ENCODE peak calls at places on chromosomes 3 and 15, in nine cellular contexts. H is kidney epithelial cell; L is GM18507; Z is stimulated activated CD4-positive, alpha-beta T cell treated with anti-CD3 and anti-CD28 coated beads, Interleukin-15, amount 100 ng/mL, for 1 hour; F is pancreas; C is type B pancreatic cell; U is EL; N is activated CD4-positive, alpha-beta T cell treated with anti-CD3 and anti-CD28 coated beads for 1 hour; I is progenitor cell of endocrine pancreas. Q is an unnamed sample.

GRCh38 chr3:16134173-16134928 is 40.1 kb upstream of the GALNT15 start:
- DNase-seq in H (no peak), L (no peak), Z (no peak), F (no peak), C (no peak), U (no peak), N (no peak), I (no peak), Q (no peak)

GRCh38 chr3:81497565-81497964 is 263.9 kb downstream of the GBE1 start:
- DNase-seq in H (no peak), L (no peak), Z (no peak), F (no peak), C (no peak), U (no peak), N (no peak), I (no peak), Q (no peak)

GRCh38 chr3:178629430-178630178 is 93.4 kb downstream of the KCNMB2 start:
- DNase-seq in H (no peak), L (no peak), Z (no peak), F (no peak), C (no peak), U (no peak), N (no peak), I (no peak), Q (no peak)

GRCh38 chr15:90592144-90592887 is 62.6 kb downstream of the CRTC3 start:
- DNase-seq in H (peak; percentile 14), L (no peak), Z (no peak), F (no peak), C (no peak), U (peak; percentile 76), N (no peak), I (no peak), Q (no peak)

GRCh38 chr3:53668872-53669271 is 174.5 kb downstream of the CACNA1D start:
- DNase-seq in H (no peak), L (no peak), Z (no peak), F (no peak), C (no peak), U (no peak), N (no peak), I (no peak), Q (no peak)

GRCh38 chr3:158672293-158673176 is at the start of gene LXN:
- DNase-seq in H (peak; percentile 73), L (peak; percentile 78), Z (peak; percentile 60), F (peak; percentile 88), C (peak; percentile 84), U (peak; percentile 89), N (peak; percentile 62), I (peak; percentile 79), Q (peak; percentile 74)

GRCh38 chr3:147419062-147419701 is 10.0 kb downstream of the ZIC1 start:
- DNase-seq in H (no peak), L (no peak), Z (no peak), F (no peak), C (peak; percentile 90), U (no peak), N (no peak), I (no peak), Q (no peak)

GRCh38 chr3:40602778-40603385 is 78.1 kb downstream of the ZNF621 start:
- DNase-seq in H (no peak), L (no peak), Z (no peak), F (no peak), C (no peak), U (no peak), N (no peak), I (no peak), Q (no peak)

GRCh38 chr3:69384379-69384778 is 1.5 kb downstream of the FRMD4B start:
- DNase-seq in H (no peak), L (no peak), Z (no peak), F (no peak), C (no peak), U (no peak), N (no peak), I (no peak), Q (no peak)

GRCh38 chr15:78243491-78243941 is 9.2 kb upstream of the ACSBG1 start:
- DNase-seq in H (no peak), L (no peak), Z (no peak), F (peak; percentile 75), C (no peak), U (no peak), N (no peak), I (no peak), Q (no peak)

GRCh38 chr3:113270096-113270495 is 58.7 kb downstream of the BOC start:
- DNase-seq in H (no peak), L (no peak), Z (no peak), F (no peak), C (no peak), U (no peak), N (no peak), I (no peak), Q (no peak)

GRCh38 chr3:175381685-175382084 is 522.6 kb downstream of the NAALADL2 start:
- DNase-seq in H (no peak), L (no peak), Z (no peak), F (no peak), C (no peak), U (no peak), N (no peak), I (no peak), Q (no peak)

GRCh38 chr15:75694241-75695182 is 18.1 kb downstream of the CSPG4 start:
- DNase-seq in H (peak; percentile 75), L (no peak), Z (no peak), F (peak; percentile 81), C (no peak), U (peak; percentile 100), N (no peak), I (peak; percentile 55), Q (no peak)

GRCh38 chr15:69035205-69035917 is 20.9 kb downstream of the NOX5 start:
- DNase-seq in H (no peak), L (no peak), Z (no peak), F (no peak), C (no peak), U (no peak), N (no peak), I (no peak), Q (no peak)

GRCh38 chr3:58570851-58571250 is 6.3 kb downstream of the FAM107A start:
- DNase-seq in H (no peak), L (no peak), Z (no peak), F (no peak), C (no peak), U (no peak), N (no peak), I (no peak), Q (no peak)

GRCh38 chr15:74300057-74300620 is 64.0 kb downstream of the CCDC33 start:
- DNase-seq in H (no peak), L (no peak), Z (no peak), F (no peak), C (no peak), U (no peak), N (no peak), I (no peak), Q (no peak)

GRCh38 chr3:171095063-171095462 is 68.5 kb upstream of the SLC2A2 start:
- DNase-seq in H (no peak), L (no peak), Z (no peak), F (no peak), C (no peak), U (no peak), N (no peak), I (no peak), Q (no peak)

GRCh38 chr15:80836991-80837390 is 57.8 kb downstream of the CEMIP start:
- DNase-seq in H (no peak), L (no peak), Z (no peak), F (no peak), C (no peak), U (no peak), N (no peak), I (no peak), Q (no peak)

Q was measured in CD8-positive, alpha-beta memory T cell.